ENCODE peak calls at places on chromosomes 2 and 18, in five cellular contexts. One of them, this sample, is unnamed. For H3K4me1, the result is how much of the 10 kb centered on the place peaks cover.

GRCh38 chr2:62297642-62298010 is 101.7 kb downstream of the B3GNT2 start:
- DNase-seq in uterus: no peak
- DNase-seq in OCI-LY7: no peak
- DNase-seq in left lung: no peak
- DNase-seq in PC-3: no peak
- DNase-seq in this sample: no peak

GRCh38 chr2:120576509-120577474 is 158.9 kb upstream of the GLI2 start:
- DNase-seq in uterus: peak
- DNase-seq in OCI-LY7: no peak
- DNase-seq in left lung: peak
- DNase-seq in PC-3: peak
- DNase-seq in this sample: no peak

GRCh38 chr2:216315817-216316603 is 56.3 kb downstream of the MARCHF4 start:
- DNase-seq in uterus: no peak
- DNase-seq in OCI-LY7: no peak
- DNase-seq in left lung: no peak
- DNase-seq in PC-3: peak
- DNase-seq in this sample: no peak

GRCh38 chr2:191847764-191848163 is 876 bp upstream of the CAVIN2 start:
- DNase-seq in uterus: no peak
- DNase-seq in OCI-LY7: no peak
- DNase-seq in left lung: no peak
- DNase-seq in PC-3: no peak
- DNase-seq in this sample: no peak

GRCh38 chr2:226799211-226799975 is at the start of gene IRS1:
- DNase-seq in uterus: peak
- DNase-seq in OCI-LY7: peak
- DNase-seq in left lung: peak
- DNase-seq in PC-3: peak
- DNase-seq in this sample: peak

GRCh38 chr18:2910261-2910660 is 63.5 kb downstream of the EMILIN2 start:
- DNase-seq in uterus: no peak
- DNase-seq in OCI-LY7: no peak
- DNase-seq in left lung: no peak
- DNase-seq in PC-3: no peak
- DNase-seq in this sample: no peak

GRCh38 chr2:146374505-146374904 is 1470.3 kb upstream of the ACVR2A start:
- DNase-seq in uterus: no peak
- DNase-seq in OCI-LY7: no peak
- DNase-seq in left lung: no peak
- DNase-seq in PC-3: peak
- DNase-seq in this sample: no peak

GRCh38 chr18:68666316-68666715 is 48.6 kb downstream of the TMX3 start:
- DNase-seq in uterus: no peak
- DNase-seq in OCI-LY7: no peak
- DNase-seq in left lung: no peak
- DNase-seq in PC-3: no peak
- DNase-seq in this sample: no peak

GRCh38 chr18:58996131-58996632 is 131.5 kb downstream of the ZNF532 start:
- DNase-seq in uterus: no peak
- DNase-seq in OCI-LY7: no peak
- DNase-seq in left lung: no peak
- DNase-seq in PC-3: peak
- DNase-seq in this sample: no peak

GRCh38 chr2:29744976-29745375 is 176.4 kb downstream of the ALK start:
- DNase-seq in uterus: no peak
- DNase-seq in OCI-LY7: no peak
- DNase-seq in left lung: no peak
- DNase-seq in PC-3: no peak
- DNase-seq in this sample: no peak

GRCh38 chr2:151175857-151176256 is 85.8 kb downstream of the RBM43 start:
- DNase-seq in uterus: no peak
- DNase-seq in OCI-LY7: no peak
- DNase-seq in left lung: no peak
- DNase-seq in PC-3: no peak
- DNase-seq in this sample: no peak

GRCh38 chr18:48409591-48410094 is 460 bp upstream of the ZBTB7C start:
- DNase-seq in uterus: no peak
- DNase-seq in OCI-LY7: no peak
- DNase-seq in left lung: peak
- DNase-seq in PC-3: no peak
- DNase-seq in this sample: peak

GRCh38 chr2:3293221-3293620 is 84.4 kb downstream of the EIPR1 start:
- DNase-seq in uterus: no peak
- DNase-seq in OCI-LY7: no peak
- DNase-seq in left lung: no peak
- DNase-seq in PC-3: no peak
- DNase-seq in this sample: no peak

GRCh38 chr18:76131738-76132137 is 363.3 kb downstream of the ZNF516 start:
- DNase-seq in uterus: no peak
- DNase-seq in OCI-LY7: no peak
- DNase-seq in left lung: no peak
- DNase-seq in PC-3: no peak
- DNase-seq in this sample: no peak

GRCh38 chr2:191382801-191383200 is 137.6 kb downstream of the MYO1B start:
- DNase-seq in uterus: no peak
- DNase-seq in OCI-LY7: no peak
- DNase-seq in left lung: no peak
- DNase-seq in PC-3: peak
- DNase-seq in this sample: no peak

GRCh38 chr18:78238404-78239089 is 741.1 kb upstream of the SALL3 start:
- DNase-seq in uterus: no peak
- DNase-seq in OCI-LY7: no peak
- DNase-seq in left lung: no peak
- DNase-seq in PC-3: no peak
- DNase-seq in this sample: no peak

GRCh38 chr2:55518846-55519167 is 711 bp upstream of the CFAP36 start:
- DNase-seq in uterus: no peak
- DNase-seq in OCI-LY7: peak
- DNase-seq in left lung: no peak
- DNase-seq in PC-3: no peak
- DNase-seq in this sample: no peak

DNA sequence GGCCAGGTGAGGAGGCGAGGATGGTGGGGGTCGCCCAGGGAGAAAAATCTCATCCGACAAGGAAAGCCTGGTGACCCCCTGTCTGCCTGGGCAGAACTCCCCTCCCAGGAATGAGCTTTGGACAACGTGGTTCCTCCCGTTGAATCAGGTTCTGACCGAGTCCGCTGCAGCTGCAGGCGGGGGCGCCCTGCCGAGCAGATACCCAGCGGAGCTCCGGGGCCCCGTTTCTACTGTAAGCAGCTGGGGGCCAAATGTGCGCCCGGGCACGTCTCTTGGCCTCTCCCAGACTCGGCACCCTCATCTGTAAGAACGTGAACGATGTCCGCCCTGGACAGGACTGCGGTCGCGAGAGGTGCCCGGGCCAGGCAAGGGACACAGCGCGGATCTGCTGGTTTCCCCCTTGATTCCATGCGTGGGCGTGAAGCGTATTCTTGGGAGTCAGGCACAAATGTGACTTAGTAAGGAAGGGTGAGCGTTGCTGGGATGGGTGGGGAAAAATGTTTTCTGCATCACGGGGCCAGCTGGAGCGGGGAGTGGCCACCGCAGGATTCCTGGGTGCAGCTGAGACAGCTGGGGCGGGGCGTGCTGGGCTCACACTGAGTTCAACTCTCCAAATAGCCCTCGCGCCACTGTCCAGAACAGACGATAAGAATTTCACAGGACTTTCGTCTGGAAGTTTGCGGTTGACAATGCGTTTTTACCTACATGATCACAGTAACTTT is 20.2 kb upstream of the TUBB6 start:
- DNase-seq in uterus: peak
- DNase-seq in OCI-LY7: no peak
- DNase-seq in left lung: peak
- DNase-seq in PC-3: peak
- DNase-seq in this sample: peak
- TF ChIP-seq CTCF in uterus: no peak
- TF ChIP-seq CTCF in OCI-LY7: no peak
- TF ChIP-seq CTCF in left lung: no peak
- TF ChIP-seq CTCF in PC-3: no peak
- TF ChIP-seq CTCF in this sample: no peak

GRCh38 chr2:195716466-195716865 is 59.4 kb downstream of the SLC39A10 start:
- DNase-seq in uterus: no peak
- DNase-seq in OCI-LY7: no peak
- DNase-seq in left lung: no peak
- DNase-seq in PC-3: no peak
- DNase-seq in this sample: no peak
- H3K4me1 ChIP-seq in uterus: under half
- H3K4me1 ChIP-seq in OCI-LY7: under half
- H3K4me1 ChIP-seq in left lung: under half
- H3K4me1 ChIP-seq in PC-3: under half
- H3K4me1 ChIP-seq in this sample: under half

GRCh38 chr18:50044402-50044801 is 150.5 kb downstream of the MYO5B start:
- DNase-seq in uterus: no peak
- DNase-seq in OCI-LY7: no peak
- DNase-seq in left lung: no peak
- DNase-seq in PC-3: no peak
- DNase-seq in this sample: no peak
- TF ChIP-seq CTCF in uterus: no peak
- TF ChIP-seq CTCF in OCI-LY7: no peak
- TF ChIP-seq CTCF in left lung: no peak
- TF ChIP-seq CTCF in PC-3: no peak
- TF ChIP-seq CTCF in this sample: no peak

DNA sequence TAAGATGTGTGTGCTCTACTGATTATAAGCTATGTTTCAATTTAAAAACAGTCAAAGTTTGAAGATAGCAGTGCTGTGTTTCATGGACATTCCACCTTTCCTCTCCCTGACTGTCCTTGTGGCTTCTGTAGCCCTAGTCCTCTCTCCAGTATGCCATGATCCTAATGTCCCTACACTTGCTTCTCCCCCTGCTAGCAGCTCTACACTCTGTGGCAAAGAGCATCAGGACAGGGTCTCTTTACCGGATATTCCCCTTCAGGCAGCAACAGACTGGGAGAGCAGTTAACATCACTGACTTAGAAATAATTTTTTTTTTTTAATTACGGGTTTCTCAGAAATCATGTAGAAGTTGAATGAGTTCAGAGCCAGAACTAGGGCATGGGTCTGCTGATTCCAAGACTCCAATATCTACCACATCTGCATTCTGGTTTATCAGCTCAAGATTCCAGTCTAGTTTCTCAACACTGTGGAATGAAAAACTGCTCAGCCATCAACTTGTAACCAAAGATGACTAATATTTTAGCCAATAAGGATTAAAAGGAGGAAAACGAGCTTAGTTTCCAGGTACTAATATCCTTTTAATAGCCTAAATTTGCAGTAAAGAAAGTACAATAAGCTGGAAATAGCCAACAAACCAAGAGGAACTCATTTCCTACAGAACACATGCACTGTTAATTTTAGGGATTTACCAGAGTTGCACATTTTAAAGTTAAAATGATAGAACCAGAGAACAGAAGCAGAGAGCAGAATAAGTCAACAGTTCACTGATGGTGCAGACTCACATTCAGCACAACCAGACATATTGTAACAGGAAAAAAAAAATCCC is 45.2 kb downstream of the TMEM131 start:
- DNase-seq in uterus: no peak
- DNase-seq in OCI-LY7: no peak
- DNase-seq in left lung: no peak
- DNase-seq in PC-3: peak
- DNase-seq in this sample: no peak
- H3K4me1 ChIP-seq in uterus: under half
- H3K4me1 ChIP-seq in OCI-LY7: under half
- H3K4me1 ChIP-seq in left lung: under half
- H3K4me1 ChIP-seq in PC-3: under half
- H3K4me1 ChIP-seq in this sample: under half

GRCh38 chr2:238294046-238294392 is 5.6 kb upstream of the PER2 start:
- DNase-seq in uterus: no peak
- DNase-seq in OCI-LY7: no peak
- DNase-seq in left lung: no peak
- DNase-seq in PC-3: no peak
- DNase-seq in this sample: no peak

GRCh38 chr2:238295144-238296112 is 7.0 kb upstream of the PER2 start:
- DNase-seq in uterus: no peak
- DNase-seq in OCI-LY7: no peak
- DNase-seq in left lung: no peak
- DNase-seq in PC-3: no peak
- DNase-seq in this sample: no peak

GRCh38 chr2:238296638-238297457 is 8.4 kb upstream of the PER2 start:
- DNase-seq in uterus: no peak
- DNase-seq in OCI-LY7: no peak
- DNase-seq in left lung: no peak
- DNase-seq in PC-3: no peak
- DNase-seq in this sample: no peak

GRCh38 chr2:238291550-238292281 is 3.3 kb upstream of the PER2 start:
- DNase-seq in uterus: no peak
- DNase-seq in OCI-LY7: no peak
- DNase-seq in left lung: no peak
- DNase-seq in PC-3: no peak
- DNase-seq in this sample: no peak

DNA sequence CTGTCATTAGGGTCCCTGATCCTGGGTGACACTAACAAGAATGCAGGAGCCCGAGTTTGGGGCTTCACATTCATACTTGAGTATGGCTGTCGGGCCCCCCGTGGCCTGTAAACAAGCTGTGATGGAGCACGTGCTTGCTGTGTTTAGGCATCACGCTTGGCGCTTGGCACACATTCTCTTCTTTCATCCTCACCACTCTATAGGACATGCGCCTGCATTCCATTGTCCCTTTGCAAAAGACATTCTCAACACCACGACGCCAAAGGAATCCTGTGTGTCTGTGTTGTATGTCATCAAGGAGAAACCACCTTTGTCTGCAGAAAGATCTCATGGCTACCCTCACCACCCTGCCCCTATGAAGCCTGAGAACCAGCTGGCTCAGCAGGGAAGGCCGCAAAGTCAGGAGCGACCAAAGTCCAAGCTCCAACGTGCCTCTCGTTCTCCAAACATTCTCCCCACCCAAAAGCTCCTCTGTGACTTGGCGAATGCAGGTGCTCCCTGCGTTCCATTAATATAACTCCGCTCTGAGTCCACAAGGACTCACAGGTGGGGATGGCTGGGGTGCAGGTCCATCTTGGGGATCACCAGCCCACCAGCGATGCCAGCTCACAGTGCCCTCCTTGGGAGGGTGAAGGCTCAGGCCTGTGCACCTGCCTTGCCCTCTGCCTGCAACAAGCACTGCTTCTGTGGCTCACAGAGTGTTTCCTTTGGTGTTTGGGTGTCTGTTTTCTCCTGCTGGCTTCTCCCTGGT is 6.2 kb upstream of the PER2 start:
- DNase-seq in uterus: no peak
- DNase-seq in OCI-LY7: no peak
- DNase-seq in left lung: no peak
- DNase-seq in PC-3: no peak
- DNase-seq in this sample: no peak
- TF ChIP-seq CTCF in uterus: no peak
- TF ChIP-seq CTCF in OCI-LY7: no peak
- TF ChIP-seq CTCF in left lung: no peak
- TF ChIP-seq CTCF in PC-3: no peak
- TF ChIP-seq CTCF in this sample: no peak

This sample was measured in lower lobe of right lung.